ENCODE peak calls at places on chromosomes 4 and X, in six cellular contexts. U, P, H, F, Z and W are unnamed samples.

GRCh38 chrX:50978920-50979660 is 68.6 kb downstream of the BMP15 start:
- DNase-seq in U (no peak), Z (no peak), H (no peak), P (no peak), F (no peak), W (no peak)

GRCh38 chr4:8355864-8356565 is 84.5 kb downstream of the ACOX3 start:
- DNase-seq in F (no peak), Z (peak), U (no peak), P (no peak), H (no peak), W (no peak)

GRCh38 chr4:183360161-183360919 is 38.1 kb upstream of the CLDN24 start:
- DNase-seq in P (no peak), F (no peak), Z (peak), H (no peak), U (no peak), W (peak)

GRCh38 chr4:188975271-188975670 is 836.0 kb downstream of the TRIML1 start:
- DNase-seq in P (no peak), H (no peak), U (no peak), F (no peak), Z (no peak), W (no peak)

GRCh38 chrX:40065291-40066046 is 32.3 kb downstream of the BCOR start:
- DNase-seq in H (no peak), F (no peak), P (no peak), U (no peak), Z (no peak), W (no peak)

GRCh38 chrX:130330706-130331105 is 9.0 kb upstream of the SLC25A14 start:
- DNase-seq in U (no peak), Z (peak), H (no peak), F (no peak), P (peak), W (peak)

GRCh38 chr4:127370495-127371069 is 262.2 kb upstream of the INTU start:
- DNase-seq in H (no peak), Z (no peak), F (no peak), U (no peak), P (peak), W (peak)

GRCh38 chr4:78584863-78585576 is 33.5 kb downstream of the ANXA3 start:
- DNase-seq in Z (no peak), H (no peak), F (no peak), P (no peak), U (no peak), W (no peak)

GRCh38 chr4:172042714-172043114 is 229.5 kb downstream of the GALNTL6 start:
- DNase-seq in H (no peak), F (no peak), Z (no peak), U (no peak), P (no peak), W (no peak)

GRCh38 chrX:119688856-119689455 is 4.0 kb downstream of the SEPTIN6 start:
- DNase-seq in P (no peak), H (no peak), F (no peak), Z (no peak), U (no peak), W (no peak)

GRCh38 chr4:26289421-26289820 is 31.4 kb upstream of the RBPJ start:
- DNase-seq in H (no peak), Z (no peak), P (no peak), F (no peak), U (no peak), W (no peak)

GRCh38 chrX:153592966-153593688 is 5.8 kb downstream of the CCNQ start:
- DNase-seq in P (no peak), F (no peak), Z (no peak), U (no peak), H (no peak), W (no peak)

GRCh38 chr4:41418444-41418843 is 119.5 kb upstream of the LIMCH1 start:
- DNase-seq in H (peak), U (peak), F (peak), Z (no peak), P (peak), W (peak)

GRCh38 chr4:3810111-3810680 is 44.0 kb downstream of the ADRA2C start:
- DNase-seq in Z (no peak), U (no peak), P (no peak), F (no peak), H (no peak), W (no peak)

GRCh38 chr4:174119051-174119450 is 164.4 kb downstream of the FBXO8 start:
- DNase-seq in F (peak), P (peak), Z (peak), H (no peak), U (no peak), W (no peak)

GRCh38 chr4:95506264-95506663 is 42.5 kb downstream of the UNC5C start:
- DNase-seq in Z (peak), H (no peak), P (peak), U (no peak), F (no peak), W (no peak)

GRCh38 chr4:179872751-179873150 is 2370.5 kb upstream of the TENM3 start:
- DNase-seq in P (no peak), F (no peak), U (no peak), H (no peak), Z (no peak), W (no peak)

GRCh38 chr4:82785248-82786003 is 13.2 kb downstream of the SCD5 start:
- DNase-seq in P (peak), U (no peak), F (peak), Z (peak), H (no peak), W (no peak)

GRCh38 chrX:39652336-39652735 is 445.4 kb downstream of the BCOR start:
- DNase-seq in H (no peak), F (no peak), U (no peak), P (peak), Z (no peak), W (no peak)

GRCh38 chr4:86608757-86609375 is 14.8 kb downstream of the PTPN13 start:
- DNase-seq in F (no peak), P (peak), U (no peak), H (no peak), Z (no peak), W (no peak)

GRCh38 chr4:19455196-19455595 is 796.5 kb upstream of the SLIT2 start:
- DNase-seq in Z (no peak), P (no peak), F (no peak), H (no peak), U (no peak), W (no peak)

GRCh38 chr4:17373666-17374065 is 138.2 kb downstream of the QDPR start:
- DNase-seq in U (no peak), Z (no peak), H (no peak), F (no peak), P (no peak), W (no peak)

GRCh38 chrX:84724576-84724975 is 222.3 kb upstream of the HDX start:
- DNase-seq in H (no peak), F (no peak), Z (no peak), U (no peak), P (no peak), W (no peak)

GRCh38 chr4:10140866-10141759 is 24.5 kb upstream of the WDR1 start:
- DNase-seq in F (no peak), U (no peak), P (no peak), Z (no peak), H (no peak), W (no peak)

GRCh38 chr4:151563194-151563593 is 154.2 kb downstream of the FHIP1A start:
- DNase-seq in P (no peak), Z (no peak), F (no peak), H (no peak), U (no peak), W (no peak)

GRCh38 chrX:110116066-110116465 is 113.2 kb downstream of the TMEM164 start:
- DNase-seq in P (no peak), H (no peak), U (no peak), F (no peak), Z (no peak), W (no peak)

GRCh38 chr4:48339642-48340041 is 1.7 kb upstream of the SLAIN2 start:
- DNase-seq in H (no peak), P (no peak), U (no peak), Z (no peak), F (no peak), W (no peak)

GRCh38 chrX:154827624-154828408 is 6.6 kb downstream of the SMIM9 start:
- DNase-seq in U (no peak), F (no peak), H (no peak), Z (no peak), P (no peak), W (no peak)

GRCh38 chr4:1310031-1310795 is 20.5 kb downstream of the MAEA start:
- DNase-seq in P (no peak), U (no peak), F (no peak), Z (no peak), H (no peak), W (no peak)
- H3K4me3 ChIP-seq in P (peak), U (peak), F (peak), Z (peak), H (peak), W (peak)

GRCh38 chr4:163665521-163666334 is 171.2 kb downstream of the TMA16 start:
- DNase-seq in U (no peak), Z (no peak), H (no peak), P (no peak), F (no peak), W (no peak)
- TF ChIP-seq CTCF in U (no peak), Z (no peak), H (no peak), P (no peak), F (no peak), W (no peak)

DNA sequence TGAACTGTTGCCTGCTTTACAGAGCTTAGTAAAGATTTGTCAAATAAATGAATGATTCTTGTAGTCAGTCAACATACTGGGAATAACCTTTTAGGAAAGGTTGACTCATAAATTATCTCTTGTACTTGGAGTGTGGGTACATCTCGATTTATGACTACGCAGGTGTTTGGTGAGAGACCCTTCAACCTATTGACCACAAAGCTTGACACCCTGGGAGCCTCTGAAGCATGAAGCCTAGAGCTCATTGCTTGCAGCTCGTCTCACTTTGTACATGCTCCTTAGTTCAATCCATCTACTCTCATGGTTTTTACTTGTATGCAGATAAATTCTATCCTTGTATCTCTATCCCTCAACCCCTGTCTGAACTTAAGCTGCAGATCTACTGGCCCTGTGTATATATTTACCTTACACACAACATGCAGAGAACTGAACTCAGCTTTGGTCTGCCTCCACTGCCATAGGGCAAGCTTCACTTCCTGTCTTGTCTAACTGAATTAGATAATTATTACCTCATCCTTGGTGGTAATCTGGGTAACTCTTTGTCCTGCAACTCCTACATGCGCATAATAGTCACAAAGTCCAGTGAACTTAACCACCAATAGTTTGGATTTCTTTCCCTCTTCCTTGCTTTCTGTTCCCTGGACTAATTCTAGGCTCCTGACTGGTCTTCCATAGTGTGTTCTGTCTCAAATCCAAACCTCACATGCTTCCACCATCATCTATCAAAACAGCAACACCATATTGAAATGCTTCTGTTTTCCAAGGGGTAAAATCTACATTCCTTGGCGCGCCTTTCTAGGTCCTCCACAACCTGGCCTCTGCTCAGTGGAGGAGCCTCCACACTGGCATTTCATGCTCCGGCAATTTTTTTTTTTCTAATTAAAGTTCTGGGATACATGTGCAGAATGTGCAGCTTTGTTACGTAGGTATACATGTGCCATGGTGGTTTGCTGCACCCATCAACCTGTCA is 32.2 kb upstream of the FAT1 start:
- DNase-seq in P (no peak), Z (no peak), F (no peak), H (no peak), U (no peak), W (no peak)
- H3K4me3 ChIP-seq in P (no peak), Z (no peak), F (no peak), H (no peak), U (no peak), W (no peak)

DNA sequence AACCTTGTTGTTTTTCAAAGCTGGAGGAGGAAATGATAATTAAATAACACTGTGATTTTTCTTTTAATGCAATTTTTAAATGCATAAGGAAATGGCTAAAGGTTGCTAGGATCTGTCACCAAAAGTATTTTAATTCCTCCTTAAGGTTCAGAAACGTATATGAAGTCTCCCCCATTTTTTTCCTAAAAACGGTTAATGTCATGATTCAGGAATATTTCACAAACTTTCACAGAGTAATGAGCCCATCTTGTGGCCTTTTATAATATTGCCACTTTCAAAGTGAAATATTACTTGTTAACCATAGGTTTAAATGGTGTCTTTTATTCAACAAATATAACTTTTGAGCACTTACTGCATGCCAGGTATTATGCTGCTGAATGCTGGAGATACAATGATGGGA is 99.5 kb upstream of the USP38 start:
- DNase-seq in F (no peak), P (peak), U (no peak), H (no peak), Z (no peak), W (no peak)
- TF ChIP-seq CTCF in F (no peak), P (no peak), U (no peak), H (no peak), Z (no peak), W (peak)

DNA sequence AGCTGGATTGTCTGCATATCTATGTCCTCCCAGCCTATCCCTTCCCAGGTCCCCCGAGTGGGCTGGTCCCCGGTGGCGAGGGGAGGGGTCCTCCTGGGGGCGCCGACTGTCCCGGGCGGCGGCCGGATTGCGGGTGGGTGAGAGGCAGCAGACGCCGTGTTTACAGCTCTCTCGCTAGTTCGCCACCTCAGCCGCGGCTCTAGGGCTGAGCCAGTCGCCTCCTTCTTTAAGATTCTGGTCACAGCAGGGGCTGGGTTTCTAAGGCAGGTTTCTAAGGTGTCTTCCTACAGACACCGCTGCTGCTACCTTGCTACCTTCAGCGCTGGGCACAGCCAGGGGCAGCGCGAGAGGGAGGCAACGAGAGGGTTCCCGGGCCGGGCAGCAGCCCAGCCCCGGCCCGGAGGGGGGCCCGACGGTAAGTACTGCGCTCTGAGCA is 57.2 kb downstream of the FRMPD3 start:
- DNase-seq in P (no peak), H (no peak), F (no peak), U (no peak), Z (no peak), W (no peak)
- H3K4me3 ChIP-seq in P (no peak), H (peak), F (no peak), U (no peak), Z (no peak), W (no peak)

GRCh38 chr4:52622564-52622963 is 36.5 kb downstream of the USP46 start:
- DNase-seq in Z (no peak), U (no peak), H (no peak), P (no peak), F (no peak), W (no peak)
- TF ChIP-seq CTCF in Z (no peak), U (no peak), H (no peak), P (no peak), F (no peak), W (no peak)

GRCh38 chr4:139849219-139849618 is 183.6 kb downstream of the MGST2 start:
- DNase-seq in F (no peak), U (no peak), H (no peak), Z (no peak), P (no peak), W (no peak)

GRCh38 chr4:139851639-139852038 is 186.0 kb downstream of the MGST2 start:
- DNase-seq in F (no peak), H (no peak), Z (no peak), U (no peak), P (no peak), W (no peak)

GRCh38 chr4:139853309-139853708 is 187.7 kb downstream of the MGST2 start:
- DNase-seq in U (no peak), P (no peak), Z (no peak), F (no peak), H (no peak), W (no peak)

GRCh38 chr4:139851133-139851532 is 185.5 kb downstream of the MGST2 start:
- DNase-seq in H (no peak), F (no peak), P (no peak), U (no peak), Z (no peak), W (no peak)

GRCh38 chr4:139852612-139853269 is 187.1 kb downstream of the MGST2 start:
- DNase-seq in U (no peak), F (no peak), H (no peak), Z (no peak), P (no peak), W (no peak)
- H3K4me3 ChIP-seq in U (no peak), F (no peak), H (no peak), Z (no peak), P (no peak), W (no peak)

GRCh38 chrX:9566150-9566621 is 101.3 kb downstream of the TBL1X start:
- DNase-seq in H (no peak), Z (peak), P (peak), U (peak), F (peak), W (peak)
- TF ChIP-seq CTCF in H (no peak), Z (no peak), P (no peak), U (no peak), F (no peak), W (no peak)